ENCODE peak calls at places on chromosomes 16 and 17, in nine cellular contexts. M is upper lobe of left lung, I is H1, T is GM12878, O is sigmoid colon, S is stomach, Y is ovary, U is A549, E is lower leg skin. R is an unnamed sample.

GRCh38 chr16:30088237-30088831 is 3.4 kb downstream of the TBX6 start:
- DNase-seq in E (peak; percentile 86), T (no peak), Y (no peak), U (no peak), S (no peak), O (no peak), M (no peak), I (no peak), R (no peak)

GRCh38 chr16:29825145-29826044 is 5.1 kb downstream of the MVP start:
- DNase-seq in I (no peak), S (no peak), E (no peak), O (peak; percentile 90), U (peak; percentile 78), M (no peak), Y (peak; percentile 86), T (no peak), R (no peak)

GRCh38 chr17:77802811-77803220 is 155.7 kb upstream of the TNRC6C start:
- DNase-seq in M (no peak), T (no peak), S (no peak), O (peak; percentile 75), I (no peak), E (no peak), U (no peak), Y (no peak), R (no peak)

GRCh38 chr17:72359274-72359673 is 238.5 kb downstream of the SOX9 start:
- DNase-seq in U (no peak), S (no peak), O (no peak), M (no peak), E (no peak), Y (no peak), I (no peak), T (no peak), R (no peak)

GRCh38 chr17:49508061-49508865 is 13.2 kb downstream of the NGFR start:
- DNase-seq in M (no peak), Y (no peak), I (peak; percentile 97), E (no peak), T (no peak), U (peak; percentile 78), O (no peak), S (no peak), R (no peak)

GRCh38 chr17:8740486-8740885 is 4.2 kb downstream of the CCDC42 start:
- DNase-seq in Y (no peak), O (no peak), M (no peak), U (no peak), I (no peak), S (no peak), T (no peak), E (no peak), R (no peak)

GRCh38 chr16:57485916-57486857 is at the start of gene DOK4:
- DNase-seq in U (peak; percentile 89), I (no peak), S (peak; percentile 89), M (peak; percentile 81), Y (peak; percentile 80), T (no peak), E (peak; percentile 96), O (peak; percentile 88), R (no peak)

GRCh38 chr16:69123894-69124293 is 8.5 kb downstream of the CHTF8 start:
- DNase-seq in O (no peak), U (peak; percentile 60), T (no peak), I (no peak), Y (peak; percentile 53), S (peak; percentile 57), M (peak; percentile 41), E (peak; percentile 77), R (no peak)

GRCh38 chr16:89442990-89443726 is 47.2 kb downstream of the ANKRD11 start:
- DNase-seq in I (no peak), O (peak; percentile 77), U (peak; percentile 85), M (peak; percentile 80), E (peak; percentile 90), Y (peak; percentile 39), S (peak; percentile 71), T (no peak), R (no peak)

DNA sequence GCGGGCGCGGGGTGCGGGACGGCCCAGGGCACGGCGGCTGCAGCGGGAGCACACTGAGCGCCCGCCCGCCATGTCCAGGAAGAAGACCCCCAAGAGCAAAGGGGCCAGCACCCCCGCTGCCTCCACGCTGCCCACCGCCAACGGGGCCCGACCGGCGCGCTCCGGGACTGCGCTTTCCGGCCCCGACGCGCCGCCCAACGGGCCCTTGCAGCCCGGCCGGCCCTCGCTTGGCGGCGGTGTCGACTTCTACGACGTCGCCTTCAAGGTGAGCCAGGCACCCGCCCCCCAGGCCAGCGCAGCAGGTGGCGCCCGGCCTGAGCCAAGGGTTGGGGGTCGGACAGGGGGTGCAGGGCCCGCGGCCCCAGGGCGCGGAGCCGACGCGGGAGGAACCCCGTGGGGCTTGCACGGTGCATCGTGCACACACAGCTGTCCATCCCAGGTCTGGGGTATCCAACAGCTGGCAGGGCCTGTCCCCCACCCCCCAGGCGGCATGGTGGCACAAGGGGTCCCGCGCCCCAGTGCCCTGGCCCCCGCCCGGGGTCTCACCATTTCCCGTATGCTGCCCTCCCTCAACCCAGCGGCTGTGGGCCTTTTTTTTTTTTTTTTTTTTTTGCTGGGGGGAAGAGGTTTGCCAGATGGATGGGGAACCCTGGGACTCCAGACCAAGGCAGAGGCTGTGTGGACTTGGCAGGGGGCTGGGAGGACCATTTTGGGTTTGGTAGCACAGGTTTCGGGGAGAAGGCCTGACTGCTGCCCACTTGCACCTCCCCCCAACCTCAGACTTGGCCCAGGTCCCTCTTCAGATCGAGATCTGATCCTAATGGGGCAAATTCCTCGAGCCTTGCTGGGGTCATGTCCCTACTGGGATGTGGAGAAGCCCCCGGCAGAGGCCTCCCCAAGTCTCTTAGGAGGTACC is 547 bp downstream of the RAB26 start:
- DNase-seq in U (peak; percentile 62), I (no peak), S (peak; percentile 48), T (no peak), Y (no peak), M (no peak), O (no peak), E (no peak), R (no peak)
- TF ChIP-seq CTCF in U (peak; percentile 6), I (no peak), S (no peak), T (no peak), Y (no peak), M (peak; percentile 47), O (no peak), E (no peak), R (no peak)

GRCh38 chr16:81923296-81923695 is 88.0 kb downstream of the SDR42E1 start:
- DNase-seq in S (no peak), E (peak; percentile 52), O (peak; percentile 53), T (no peak), M (no peak), U (no peak), I (no peak), Y (no peak), R (no peak)
- TF ChIP-seq POLR2A in S (no peak), E (no peak), O (no peak), T (no peak), M (no peak), U (no peak), I (no peak), Y (no peak), R (no peak)

GRCh38 chr17:51056813-51057510 is 63.7 kb downstream of the SPAG9 start:
- DNase-seq in M (no peak), O (no peak), S (no peak), U (peak; percentile 53), T (no peak), I (no peak), E (no peak), Y (peak; percentile 22), R (no peak)
- TF ChIP-seq CTCF in M (no peak), O (peak; percentile 33), S (no peak), U (peak; percentile 85), T (peak; percentile 71), I (peak; percentile 49), E (no peak), Y (no peak), R (peak; percentile 61)

DNA sequence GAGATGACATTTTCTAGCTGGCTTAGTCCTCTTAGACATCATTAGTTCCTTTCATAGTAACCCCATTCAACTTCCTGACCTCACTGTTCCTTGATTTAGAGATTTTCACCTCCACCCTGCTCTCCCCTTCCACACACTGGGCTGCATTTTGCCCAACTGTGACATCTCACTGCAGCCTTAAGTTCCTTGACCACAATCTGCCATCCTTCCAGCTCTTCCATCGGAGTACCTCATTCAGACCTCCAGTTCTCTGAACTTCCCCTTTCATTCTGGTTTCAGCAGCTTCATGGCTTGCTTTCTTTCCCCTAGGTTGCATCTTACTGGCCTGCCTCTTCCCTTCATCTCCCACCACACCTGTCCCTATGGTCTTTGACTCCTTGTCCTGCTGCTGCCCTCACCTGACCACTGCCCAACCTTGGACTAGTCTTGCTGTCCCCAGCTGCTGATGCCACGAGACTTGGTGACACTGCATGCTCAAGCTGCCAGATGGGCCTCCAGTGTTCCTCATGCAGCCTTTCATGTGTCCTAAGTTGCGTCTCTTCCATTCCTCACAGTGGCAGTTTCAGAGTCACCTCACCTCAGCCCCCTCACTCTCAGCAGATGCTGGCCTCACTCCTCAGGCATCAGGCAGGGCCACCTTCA is 40.8 kb downstream of the NUP88 start:
- DNase-seq in E (no peak), I (no peak), M (no peak), T (no peak), S (no peak), O (no peak), U (no peak), Y (no peak), R (no peak)
- TF ChIP-seq POLR2A in E (no peak), I (peak; percentile 21), M (no peak), T (peak; percentile 60), S (no peak), O (no peak), U (no peak), Y (no peak), R (no peak)